ENCODE peak calls at places on chromosomes 3 and 15, in ten cellular contexts. T, L, M, N, B, O, V, X, P and K are unnamed samples.

GRCh38 chr3:50355829-50356552 is 3.3 kb downstream of the TMEM115 start:
- DNase-seq in V (no peak), M (no peak), X (no peak), B (no peak), N (no peak), P (no peak), O (no peak), T (no peak), L (no peak), K (no peak)

GRCh38 chr3:192433704-192434103 is 293.6 kb downstream of the FGF12 start:
- DNase-seq in M (no peak), X (no peak), B (no peak), L (no peak), N (no peak), O (no peak), V (no peak), T (no peak), P (no peak), K (no peak)

GRCh38 chr15:68315495-68316007 is 38.0 kb downstream of the FEM1B start:
- DNase-seq in M (no peak), B (no peak), P (peak; percentile 36), X (no peak), N (no peak), T (no peak), O (no peak), V (no peak), L (no peak), K (no peak)

GRCh38 chr3:136728918-136729317 is 23.3 kb downstream of the STAG1 start:
- DNase-seq in T (no peak), M (peak; percentile 57), P (peak; percentile 60), V (peak; percentile 71), B (no peak), N (no peak), O (no peak), L (no peak), X (no peak), K (no peak)

GRCh38 chr15:51801391-51801835 is 28.0 kb upstream of the TMOD3 start:
- DNase-seq in O (peak; percentile 8), N (peak; percentile 54), V (peak; percentile 28), P (peak; percentile 40), T (no peak), M (no peak), X (no peak), B (peak; percentile 10), L (peak; percentile 94), K (no peak)

GRCh38 chr15:52559583-52559982 is 9.2 kb downstream of the ARPP19 start:
- DNase-seq in T (no peak), V (peak; percentile 59), P (peak; percentile 38), B (peak; percentile 80), L (peak; percentile 38), N (no peak), X (no peak), M (no peak), O (no peak), K (no peak)

GRCh38 chr3:124557433-124558232 is 172.6 kb upstream of the UMPS start:
- DNase-seq in T (no peak), V (peak; percentile 86), B (no peak), O (no peak), L (peak; percentile 38), X (no peak), M (no peak), P (peak; percentile 47), N (no peak), K (no peak)

GRCh38 chr15:59492389-59493377 is 54.7 kb downstream of the FAM81A start:
- DNase-seq in L (peak; percentile 78), B (peak; percentile 47), T (no peak), V (peak; percentile 76), P (peak; percentile 82), M (no peak), N (peak; percentile 34), X (peak; percentile 13), O (peak; percentile 44), K (no peak)

GRCh38 chr15:25469377-25469776 is 30.6 kb upstream of the UBE3A start:
- DNase-seq in X (no peak), M (no peak), O (no peak), T (no peak), N (no peak), L (no peak), V (peak; percentile 60), P (peak; percentile 4), B (no peak), K (no peak)

GRCh38 chr3:36864180-36865053 is 80.4 kb downstream of the TRANK1 start:
- DNase-seq in P (no peak), X (no peak), N (no peak), O (no peak), T (no peak), V (no peak), L (no peak), B (peak; percentile 17), M (no peak), K (no peak)

GRCh38 chr3:83003917-83004316 is 1242.5 kb upstream of the GBE1 start:
- DNase-seq in T (no peak), O (no peak), V (no peak), P (no peak), M (no peak), N (no peak), B (no peak), X (no peak), L (no peak), K (no peak)

GRCh38 chr15:48636511-48636910 is 9.0 kb downstream of the FBN1 start:
- DNase-seq in L (no peak), T (no peak), X (no peak), M (no peak), P (no peak), O (no peak), N (no peak), B (no peak), V (no peak), K (no peak)

GRCh38 chr3:17638351-17638750 is 104.1 kb downstream of the TBC1D5 start:
- DNase-seq in M (no peak), T (no peak), L (no peak), P (peak; percentile 51), B (no peak), N (no peak), O (no peak), X (no peak), V (peak; percentile 10), K (no peak)

GRCh38 chr15:25797035-25797434 is 66.1 kb downstream of the ATP10A start:
- DNase-seq in N (no peak), P (no peak), X (no peak), L (no peak), M (no peak), V (no peak), O (no peak), B (no peak), T (no peak), K (no peak)

GRCh38 chr15:89112341-89112971 is 24.2 kb downstream of the ABHD2 start:
- DNase-seq in P (no peak), M (no peak), V (no peak), N (no peak), L (no peak), O (peak; percentile 40), B (no peak), X (no peak), T (no peak), K (no peak)

GRCh38 chr3:101865751-101866509 is 16.6 kb downstream of the NFKBIZ start:
- DNase-seq in B (no peak), L (no peak), V (peak; percentile 44), M (no peak), T (no peak), N (no peak), O (no peak), P (no peak), X (no peak), K (no peak)

GRCh38 chr3:134592806-134593205 is 58.0 kb downstream of the KY start:
- DNase-seq in T (no peak), L (no peak), X (no peak), B (no peak), N (no peak), V (no peak), M (no peak), O (no peak), P (no peak), K (no peak)

GRCh38 chr15:55403531-55403930 is 4.6 kb downstream of the CCPG1 start:
- DNase-seq in O (peak; percentile 29), B (no peak), L (no peak), M (no peak), X (no peak), P (peak; percentile 62), N (no peak), V (no peak), T (no peak), K (no peak)

GRCh38 chr3:79983063-79983561 is 215.3 kb upstream of the ROBO1 start:
- DNase-seq in T (no peak), B (no peak), M (no peak), O (no peak), V (no peak), P (no peak), X (no peak), L (no peak), N (no peak), K (no peak)

GRCh38 chr3:194395767-194396527 is 3.1 kb downstream of the GP5 start:
- DNase-seq in P (no peak), T (no peak), O (no peak), X (no peak), M (no peak), B (peak; percentile 70), N (no peak), V (no peak), L (peak; percentile 50), K (no peak)

GRCh38 chr3:57872606-57873005 is 116.5 kb downstream of the SLMAP start:
- DNase-seq in M (no peak), X (no peak), P (no peak), L (no peak), V (no peak), B (no peak), N (no peak), T (no peak), O (no peak), K (no peak)

GRCh38 chr3:120846073-120846472 is 61.9 kb upstream of the STXBP5L start:
- DNase-seq in M (no peak), T (no peak), L (no peak), X (no peak), P (no peak), O (no peak), V (no peak), B (no peak), N (no peak), K (no peak)